ENCODE peak calls at places on chromosome 12, in six cellular contexts. G, L, H, Z, W and R are unnamed samples.
A peak's percentile ranks its signal among the peaks of the same experiment; 100 is the strongest.

GRCh38 chr12:112168561-112168971 is 43.2 kb downstream of the TRAFD1 start:
- DNase-seq in L (no peak), H (peak; percentile 40), W (no peak), G (no peak), Z (no peak), R (no peak)

GRCh38 chr12:80925983-80926382 is 11.8 kb downstream of the LIN7A start:
- DNase-seq in G (no peak), W (no peak), H (no peak), L (no peak), Z (no peak), R (no peak)

GRCh38 chr12:127145929-127146789 is 1120.8 kb upstream of the TMEM132C start:
- DNase-seq in G (no peak), H (peak; percentile 20), Z (peak; percentile 71), L (peak; percentile 82), W (no peak), R (peak; percentile 38)

GRCh38 chr12:91326043-91327027 is 143.7 kb upstream of the DCN start:
- DNase-seq in Z (peak; percentile 83), G (peak; percentile 62), L (peak; percentile 69), W (peak; percentile 66), H (peak; percentile 2), R (peak; percentile 4)

GRCh38 chr12:15899282-15899870 is 11.8 kb upstream of the DERA start:
- DNase-seq in L (peak; percentile 33), W (no peak), Z (peak; percentile 43), G (no peak), H (no peak), R (no peak)

GRCh38 chr12:131525795-131526508 is 184.9 kb upstream of the SFSWAP start:
- DNase-seq in Z (no peak), H (peak; percentile 49), W (no peak), G (peak; percentile 36), L (no peak), R (no peak)

GRCh38 chr12:13234045-13234641 is 37.6 kb downstream of the EMP1 start:
- DNase-seq in L (peak; percentile 69), Z (peak; percentile 82), H (peak; percentile 74), G (peak; percentile 73), W (peak; percentile 48), R (no peak)

GRCh38 chr12:51884676-51885229 is 3.1 kb upstream of the ANKRD33 start:
- DNase-seq in Z (peak; percentile 40), W (no peak), L (peak; percentile 36), G (no peak), H (no peak), R (no peak)

GRCh38 chr12:89138048-89138852 is 214.1 kb downstream of the DUSP6 start:
- DNase-seq in H (no peak), W (no peak), G (no peak), L (no peak), Z (peak; percentile 40), R (no peak)

GRCh38 chr12:15590180-15590826 is 198.9 kb downstream of the EPS8 start:
- DNase-seq in Z (peak; percentile 89), G (no peak), W (peak; percentile 39), L (peak; percentile 73), H (peak; percentile 39), R (peak; percentile 58)

GRCh38 chr12:93108958-93109357 is 179.9 kb upstream of the EEA1 start:
- DNase-seq in L (peak; percentile 28), H (no peak), Z (peak; percentile 70), W (no peak), G (no peak), R (no peak)

GRCh38 chr12:53287741-53288216 is 7.6 kb upstream of the PFDN5 start:
- DNase-seq in H (peak; percentile 89), Z (peak; percentile 68), W (peak; percentile 56), G (peak; percentile 66), L (peak; percentile 45), R (no peak)

GRCh38 chr12:72133497-72134055 is 138.6 kb upstream of the TRHDE start:
- DNase-seq in H (peak; percentile 22), Z (no peak), G (no peak), L (peak; percentile 12), W (no peak), R (no peak)

GRCh38 chr12:127381043-127381668 is 885.8 kb upstream of the TMEM132C start:
- DNase-seq in H (peak; percentile 94), Z (peak; percentile 38), L (peak; percentile 51), G (no peak), W (peak; percentile 69), R (peak; percentile 14)

GRCh38 chr12:40263616-40264409 is 39.0 kb downstream of the LRRK2 start:
- DNase-seq in Z (peak; percentile 6), H (no peak), G (no peak), W (no peak), L (no peak), R (no peak)

GRCh38 chr12:97837401-97837800 is 374.8 kb downstream of the RMST start:
- DNase-seq in G (no peak), L (no peak), H (no peak), Z (peak; percentile 24), W (no peak), R (no peak)

GRCh38 chr12:44509471-44509870 is 366.6 kb downstream of the NELL2 start:
- DNase-seq in H (no peak), Z (no peak), L (peak; percentile 40), W (no peak), G (no peak), R (no peak)

GRCh38 chr12:113241191-113242017 is 20.1 kb downstream of the TPCN1 start:
- DNase-seq in G (no peak), H (no peak), W (no peak), L (peak; percentile 95), Z (peak; percentile 96), R (no peak)

GRCh38 chr12:32698285-32698684 is 19.2 kb downstream of the DNM1L start:
- DNase-seq in L (no peak), W (no peak), G (no peak), Z (no peak), H (no peak), R (no peak)